ENCODE peak calls at places on chromosomes 5 and 9, in six cellular contexts. A is bronchial epithelial cell; E is fibroblast of pulmonary artery; O is cardiac fibroblast; K is neuronal stem cell; G is CD8-positive, alpha-beta T cell. U is an unnamed sample.

GRCh38 chr9:135500071-135500524 is 384 bp upstream of the MRPS2 start:
- DNase-seq in A (no peak), E (peak), O (no peak), K (no peak), G (no peak), U (peak)

GRCh38 chr5:61582887-61583286 is 250.8 kb downstream of the ZSWIM6 start:
- DNase-seq in A (no peak), E (no peak), O (no peak), K (no peak), G (no peak), U (no peak)

GRCh38 chr9:28056466-28056865 is 483.2 kb upstream of the C9orf72 start:
- DNase-seq in A (no peak), E (no peak), O (no peak), K (no peak), G (no peak), U (no peak)

GRCh38 chr9:124557895-124558294 is 50.7 kb upstream of the NR5A1 start:
- DNase-seq in A (no peak), E (no peak), O (no peak), K (no peak), G (no peak), U (no peak)

GRCh38 chr5:171449426-171449825 is 30.0 kb downstream of the FGF18 start:
- DNase-seq in A (no peak), E (no peak), O (no peak), K (no peak), G (no peak), U (no peak)

GRCh38 chr5:14607089-14607488 is 25.5 kb downstream of the OTULINL start:
- DNase-seq in A (no peak), E (no peak), O (no peak), K (no peak), G (no peak), U (no peak)

GRCh38 chr5:180646289-180646962 is 3.0 kb downstream of the FLT4 start:
- DNase-seq in A (no peak), E (no peak), O (no peak), K (no peak), G (no peak), U (no peak)

GRCh38 chr9:38707885-38708640 is 11.9 kb downstream of the FAM240B start:
- DNase-seq in A (no peak), E (no peak), O (no peak), K (no peak), G (no peak), U (no peak)

GRCh38 chr5:149962040-149962439 is 1.5 kb downstream of the SLC26A2 start:
- DNase-seq in A (peak), E (peak), O (peak), K (no peak), G (no peak), U (no peak)

GRCh38 chr9:107624216-107624948 is 134.8 kb upstream of the KLF4 start:
- DNase-seq in A (peak), E (peak), O (peak), K (no peak), G (no peak), U (no peak)

GRCh38 chr9:36835271-36835996 is 198.6 kb downstream of the PAX5 start:
- DNase-seq in A (no peak), E (no peak), O (no peak), K (no peak), G (no peak), U (no peak)

GRCh38 chr5:142808778-142809606 is 38.8 kb downstream of the ARHGAP26 start:
- DNase-seq in A (no peak), E (no peak), O (no peak), K (no peak), G (no peak), U (no peak)
- H3K4me3 ChIP-seq in A (no peak), E (no peak), O (no peak), K (no peak), G (no peak), U (no peak)

GRCh38 chr5:176183321-176184074 is 54.7 kb upstream of the SIMC1 start:
- DNase-seq in A (no peak), E (no peak), O (no peak), K (no peak), G (no peak), U (no peak)
- H3K4me3 ChIP-seq in A (no peak), E (no peak), O (no peak), K (no peak), G (no peak), U (no peak)

DNA sequence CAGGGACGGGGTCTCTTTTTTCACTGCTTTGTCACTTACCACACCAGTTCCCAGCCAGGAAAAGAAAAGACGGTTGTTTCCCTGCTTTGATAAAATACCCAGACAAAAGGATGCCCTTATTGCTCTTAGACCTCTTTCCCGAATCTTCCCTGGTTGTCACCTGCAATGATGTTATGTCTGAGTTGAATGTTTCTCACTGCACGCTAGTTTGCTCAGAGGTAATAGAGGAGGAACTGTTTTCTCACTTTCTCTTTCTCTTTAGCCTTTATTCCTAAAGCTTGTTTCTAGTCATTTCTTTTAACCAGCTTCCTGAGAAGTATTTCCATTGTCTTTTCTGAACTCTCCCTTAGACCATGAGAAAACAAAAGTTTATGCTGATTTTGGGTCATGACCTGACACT is 32.9 kb downstream of the ACER2 start:
- DNase-seq in A (no peak), E (no peak), O (no peak), K (no peak), G (no peak), U (no peak)
- H3K4me3 ChIP-seq in A (no peak), E (no peak), O (no peak), K (no peak), G (no peak), U (no peak)

GRCh38 chr5:36535390-36535789 is 71.0 kb upstream of the SLC1A3 start:
- DNase-seq in A (no peak), E (no peak), O (no peak), K (no peak), G (no peak), U (no peak)
- H3K4me3 ChIP-seq in A (no peak), E (no peak), O (no peak), K (no peak), G (no peak), U (no peak)

GRCh38 chr5:151212361-151212899 is 11.5 kb downstream of the CCDC69 start:
- DNase-seq in A (no peak), E (no peak), O (no peak), K (no peak), G (no peak), U (no peak)
- H3K4me3 ChIP-seq in A (no peak), E (no peak), O (no peak), K (no peak), G (peak), U (no peak)